ENCODE peak calls at places on chromosomes 5 and 9, in eight cellular contexts. X, K, D, F, I, W, M and O are unnamed samples.
A peak's percentile ranks its signal among the peaks of the same experiment; 100 is the strongest.

GRCh38 chr9:13860019-13860418 is 453.9 kb downstream of the NFIB start:
- DNase-seq in X (no peak), K (no peak), D (no peak), F (no peak), I (no peak), W (no peak), M (no peak), O (no peak)

GRCh38 chr5:116058346-116058936 is 26.2 kb downstream of the ARL14EPL start:
- DNase-seq in X (no peak), K (no peak), D (no peak), F (no peak), I (no peak), W (no peak), M (no peak), O (no peak)

GRCh38 chr9:138075496-138075895 is 197.9 kb downstream of the CACNA1B start:
- DNase-seq in X (no peak), K (peak; percentile 46), D (no peak), F (peak; percentile 37), I (no peak), W (no peak), M (no peak), O (no peak)

GRCh38 chr5:39716532-39716971 is 291.8 kb upstream of the DAB2 start:
- DNase-seq in X (peak; percentile 50), K (no peak), D (peak; percentile 6), F (no peak), I (no peak), W (no peak), M (no peak), O (no peak)

GRCh38 chr9:121725008-121725795 is 73.8 kb downstream of the DAB2IP start:
- DNase-seq in X (peak; percentile 100), K (peak; percentile 96), D (no peak), F (peak; percentile 84), I (no peak), W (no peak), M (peak; percentile 93), O (no peak)

GRCh38 chr9:34403554-34404380 is 27.1 kb upstream of the MYORG start:
- DNase-seq in X (peak; percentile 69), K (peak; percentile 95), D (peak; percentile 19), F (peak; percentile 73), I (peak; percentile 69), W (peak; percentile 24), M (peak; percentile 65), O (peak; percentile 19)

GRCh38 chr9:34623386-34624235 is 3.3 kb upstream of the DCTN3 start:
- DNase-seq in X (no peak), K (peak; percentile 74), D (no peak), F (no peak), I (no peak), W (no peak), M (no peak), O (no peak)

GRCh38 chr5:149938791-149939358 is 5.7 kb downstream of the PDE6A start:
- DNase-seq in X (peak; percentile 97), K (no peak), D (no peak), F (no peak), I (no peak), W (no peak), M (no peak), O (no peak)

GRCh38 chr9:131406567-131407436 is 12.9 kb downstream of the PRRC2B start:
- DNase-seq in X (peak; percentile 66), K (peak; percentile 12), D (no peak), F (no peak), I (no peak), W (no peak), M (no peak), O (no peak)

GRCh38 chr5:10387690-10388089 is 34.2 kb downstream of the MARCHF6 start:
- DNase-seq in X (peak; percentile 59), K (no peak), D (no peak), F (no peak), I (no peak), W (no peak), M (no peak), O (no peak)

GRCh38 chr9:34276772-34277171 is 52.3 kb downstream of the KIF24 start:
- DNase-seq in X (peak; percentile 16), K (no peak), D (no peak), F (no peak), I (no peak), W (peak; percentile 39), M (no peak), O (no peak)

GRCh38 chr5:2746642-2747041 is 4.8 kb downstream of the IRX2 start:
- DNase-seq in X (peak; percentile 77), K (no peak), D (no peak), F (no peak), I (no peak), W (no peak), M (no peak), O (no peak)

GRCh38 chr5:59588922-59589321 is 304.6 kb downstream of the PDE4D start:
- DNase-seq in X (peak; percentile 72), K (no peak), D (no peak), F (no peak), I (no peak), W (no peak), M (no peak), O (no peak)

GRCh38 chr9:1978941-1979340 is 36.2 kb upstream of the SMARCA2 start:
- DNase-seq in X (peak; percentile 93), K (no peak), D (no peak), F (no peak), I (no peak), W (no peak), M (no peak), O (no peak)

GRCh38 chr5:124742983-124743533 is 3.4 kb downstream of the ZNF608 start:
- DNase-seq in X (peak; percentile 85), K (no peak), D (no peak), F (no peak), I (no peak), W (no peak), M (no peak), O (no peak)

GRCh38 chr5:1521671-1522600 is 1.8 kb downstream of the LPCAT1 start:
- DNase-seq in X (peak; percentile 90), K (peak; percentile 77), D (no peak), F (peak; percentile 73), I (no peak), W (no peak), M (peak; percentile 10), O (no peak)

GRCh38 chr5:17024686-17025180 is 88.6 kb upstream of the MYO10 start:
- DNase-seq in X (peak; percentile 72), K (no peak), D (no peak), F (no peak), I (no peak), W (no peak), M (no peak), O (no peak)

GRCh38 chr9:127844821-127845359 is 9.6 kb downstream of the ENG start:
- DNase-seq in X (peak; percentile 31), K (no peak), D (no peak), F (no peak), I (no peak), W (no peak), M (no peak), O (no peak)

GRCh38 chr9:132242621-132243155 is 80.8 kb downstream of the NTNG2 start:
- DNase-seq in X (no peak), K (peak; percentile 80), D (no peak), F (peak; percentile 68), I (no peak), W (no peak), M (no peak), O (no peak)

GRCh38 chr5:158135682-158136176 is 276.8 kb upstream of the CLINT1 start:
- DNase-seq in X (no peak), K (no peak), D (no peak), F (no peak), I (peak; percentile 94), W (no peak), M (peak; percentile 45), O (no peak)

GRCh38 chr9:97556721-97557605 is 55.5 kb downstream of the TMOD1 start:
- DNase-seq in X (no peak), K (peak; percentile 76), D (no peak), F (peak; percentile 63), I (no peak), W (no peak), M (peak; percentile 69), O (no peak)

GRCh38 chr5:98570661-98571181 is 202.7 kb upstream of the RGMB start:
- DNase-seq in X (peak; percentile 73), K (no peak), D (no peak), F (no peak), I (no peak), W (no peak), M (no peak), O (no peak)

GRCh38 chr5:126544087-126544740 is 50.8 kb downstream of the ALDH7A1 start:
- DNase-seq in X (peak; percentile 52), K (peak; percentile 87), D (no peak), F (no peak), I (peak; percentile 29), W (no peak), M (no peak), O (no peak)

GRCh38 chr9:18896531-18897179 is 136.4 kb downstream of the SAXO1 start:
- DNase-seq in X (no peak), K (no peak), D (no peak), F (no peak), I (no peak), W (no peak), M (no peak), O (no peak)

GRCh38 chr5:138696501-138696900 is 56.7 kb upstream of the CTNNA1 start:
- DNase-seq in X (peak; percentile 71), K (no peak), D (no peak), F (no peak), I (no peak), W (no peak), M (no peak), O (no peak)

GRCh38 chr9:115157245-115157674 is 39.3 kb upstream of the TNC start:
- DNase-seq in X (peak; percentile 88), K (no peak), D (no peak), F (no peak), I (no peak), W (no peak), M (no peak), O (no peak)

GRCh38 chr9:90956026-90956810 is 154.6 kb downstream of the SYK start:
- DNase-seq in X (peak; percentile 57), K (peak; percentile 35), D (no peak), F (no peak), I (no peak), W (no peak), M (no peak), O (no peak)

GRCh38 chr5:75034137-75034739 is 18.1 kb downstream of the GCNT4 start:
- DNase-seq in X (no peak), K (no peak), D (no peak), F (no peak), I (no peak), W (peak; percentile 1), M (no peak), O (no peak)